ENCODE peak calls at places on chromosomes 12 and 14, in ten cellular contexts. A, G, Z, N, X, S, V, K, Y and W are unnamed samples.

GRCh38 chr14:69539631-69540410 is 34.9 kb downstream of the CCDC177 start:
- DNase-seq in A (no peak), G (no peak), Z (no peak), N (no peak), X (no peak), S (no peak), V (peak), K (no peak), Y (no peak), W (no peak)

GRCh38 chr12:119179335-119180021 is 747 bp downstream of the HSPB8 start:
- DNase-seq in A (no peak), G (no peak), Z (no peak), N (no peak), X (peak), S (peak), V (no peak), K (peak), Y (no peak), W (no peak)

GRCh38 chr12:105231396-105231795 is 4.6 kb downstream of the APPL2 start:
- DNase-seq in A (no peak), G (no peak), Z (no peak), N (no peak), X (no peak), S (no peak), V (no peak), K (no peak), Y (no peak), W (no peak)

GRCh38 chr12:132583311-132583710 is 27.1 kb downstream of the LRCOL1 start:
- DNase-seq in A (no peak), G (no peak), Z (no peak), N (no peak), X (no peak), S (no peak), V (no peak), K (no peak), Y (no peak), W (no peak)

GRCh38 chr14:72600551-72601330 is 293.2 kb downstream of the DPF3 start:
- DNase-seq in A (no peak), G (no peak), Z (no peak), N (no peak), X (no peak), S (no peak), V (no peak), K (no peak), Y (no peak), W (no peak)

GRCh38 chr12:70444903-70445302 is 78.8 kb downstream of the KCNMB4 start:
- DNase-seq in A (no peak), G (no peak), Z (no peak), N (no peak), X (no peak), S (no peak), V (peak), K (peak), Y (no peak), W (no peak)

GRCh38 chr12:95212576-95212975 is 4.7 kb downstream of the FGD6 start:
- DNase-seq in A (no peak), G (no peak), Z (no peak), N (no peak), X (no peak), S (no peak), V (no peak), K (peak), Y (no peak), W (no peak)

GRCh38 chr14:96130854-96131253 is 73.8 kb upstream of the BDKRB2 start:
- DNase-seq in A (no peak), G (no peak), Z (no peak), N (no peak), X (no peak), S (no peak), V (peak), K (no peak), Y (no peak), W (no peak)

GRCh38 chr14:51554953-51555352 is 96.8 kb upstream of the FRMD6 start:
- DNase-seq in A (no peak), G (no peak), Z (no peak), N (no peak), X (no peak), S (peak), V (peak), K (no peak), Y (no peak), W (no peak)

GRCh38 chr12:93447555-93448265 is 6.0 kb upstream of the UBE2N start:
- DNase-seq in A (no peak), G (no peak), Z (no peak), N (no peak), X (no peak), S (no peak), V (no peak), K (no peak), Y (no peak), W (no peak)